ENCODE peak calls at places on chromosomes 11 and 22, in nine cellular contexts. Y is fibroblast of lung, R is AG04450, S is GM23248, G is uterus, D is pancreas, F is left ventricle myocardium inferior, T is IMR-90, H is SK-N-SH. O is an unnamed sample.

GRCh38 chr11:12182650-12183511 is 72.5 kb downstream of the MICAL2 start:
- DNase-seq in G (peak; percentile 87), Y (peak; percentile 95), H (no peak), D (peak; percentile 31), T (peak; percentile 98), R (peak; percentile 94), S (peak; percentile 98), F (peak; percentile 61), O (no peak)

GRCh38 chr11:6599449-6599848 is 4.0 kb downstream of the RRP8 start:
- DNase-seq in S (no peak), F (no peak), Y (no peak), H (no peak), D (no peak), G (peak; percentile 7), R (no peak), T (no peak), O (no peak)

GRCh38 chr22:31585161-31585859 is 76.7 kb downstream of the PISD start:
- DNase-seq in G (no peak), R (no peak), H (no peak), Y (peak; percentile 29), F (no peak), D (no peak), T (peak; percentile 60), S (peak; percentile 72), O (no peak)

GRCh38 chr11:46183819-46184218 is 62.6 kb upstream of the PHF21A start:
- DNase-seq in D (no peak), G (no peak), R (peak; percentile 15), Y (peak; percentile 33), H (no peak), T (peak; percentile 84), F (no peak), S (peak; percentile 54), O (no peak)

GRCh38 chr22:34105461-34106062 is 185.3 kb upstream of the LARGE1 start:
- DNase-seq in S (peak; percentile 22), R (no peak), G (peak; percentile 31), T (no peak), Y (no peak), D (peak; percentile 68), H (peak; percentile 40), F (peak; percentile 53), O (peak; percentile 41)

GRCh38 chr11:70587095-70587389 is 188.7 kb downstream of the CTTN start:
- DNase-seq in G (no peak), T (peak; percentile 8), D (no peak), H (no peak), F (no peak), Y (no peak), R (no peak), S (no peak), O (peak; percentile 38)

GRCh38 chr11:86150826-86151187 is 81.9 kb upstream of the PICALM start:
- DNase-seq in F (no peak), Y (peak; percentile 34), D (no peak), G (no peak), T (no peak), R (no peak), H (no peak), S (peak; percentile 22), O (no peak)

GRCh38 chr11:61149624-61150615 is 11.3 kb downstream of the VPS37C start:
- DNase-seq in T (peak; percentile 63), R (peak; percentile 20), G (no peak), F (no peak), Y (peak; percentile 65), S (no peak), H (no peak), D (no peak), O (no peak)

GRCh38 chr22:46617250-46618103 is 2.7 kb upstream of the GRAMD4 start:
- DNase-seq in Y (no peak), R (no peak), G (no peak), D (no peak), S (peak; percentile 46), H (no peak), T (peak; percentile 20), F (no peak), O (no peak)

GRCh38 chr11:96072592-96072991 is 148.7 kb upstream of the MTMR2 start:
- DNase-seq in G (no peak), F (no peak), R (no peak), Y (no peak), H (no peak), S (no peak), T (no peak), D (no peak), O (no peak)

GRCh38 chr11:126413426-126413825 is 57.9 kb downstream of the ST3GAL4 start:
- DNase-seq in R (no peak), S (no peak), D (no peak), H (no peak), T (no peak), F (no peak), G (no peak), Y (no peak), O (no peak)

GRCh38 chr11:42657169-42657568 is 654.6 kb upstream of the API5 start:
- DNase-seq in H (no peak), T (no peak), R (no peak), G (no peak), Y (no peak), D (no peak), S (no peak), F (no peak), O (no peak)

GRCh38 chr11:6315811-6316425 is 4.4 kb downstream of the CAVIN3 start:
- DNase-seq in R (no peak), T (peak; percentile 65), G (peak; percentile 65), Y (peak; percentile 71), D (peak; percentile 63), F (peak; percentile 54), S (peak; percentile 86), H (peak; percentile 79), O (peak; percentile 74)

GRCh38 chr11:124739479-124740276 is at the start of gene NRGN:
- DNase-seq in Y (peak; percentile 80), G (peak; percentile 90), S (peak; percentile 95), H (peak; percentile 98), D (peak; percentile 92), T (peak; percentile 82), F (peak; percentile 93), R (peak; percentile 60), O (peak; percentile 93)

GRCh38 chr11:124738713-124739478 is 846 bp upstream of the NRGN start:
- DNase-seq in D (no peak), G (no peak), Y (no peak), T (no peak), S (no peak), R (no peak), H (no peak), F (no peak), O (no peak)

GRCh38 chr11:124740277-124740882 is 638 bp downstream of the NRGN start:
- DNase-seq in R (no peak), F (peak; percentile 40), T (no peak), G (no peak), H (peak; percentile 76), D (peak; percentile 34), S (peak; percentile 60), Y (no peak), O (peak; percentile 56)

GRCh38 chr11:124737638-124738293 is 2.0 kb upstream of the NRGN start:
- DNase-seq in D (no peak), Y (no peak), G (no peak), H (no peak), R (no peak), F (no peak), S (no peak), T (no peak), O (no peak)

GRCh38 chr11:124736738-124737137 is 3.0 kb upstream of the NRGN start:
- DNase-seq in S (no peak), F (no peak), D (no peak), Y (no peak), H (no peak), R (no peak), T (no peak), G (no peak), O (no peak)
- H3K27me3 ChIP-seq in S (peaks cover 26% of the 10 kb centered on the region), F (peaks cover 44% of the 10 kb centered on the region), D (peaks cover 8% of the 10 kb centered on the region), Y (peaks cover 2% of the 10 kb centered on the region), H (no peaks in the 10 kb centered on the region), R (peaks cover 15% of the 10 kb centered on the region), T (peaks cover 23% of the 10 kb centered on the region), G (no peaks in the 10 kb centered on the region), O (peaks cover 7% of the 10 kb centered on the region)

GRCh38 chr11:32400196-32400595 is 35.1 kb downstream of the WT1 start:
- DNase-seq in R (no peak), D (no peak), T (peak; percentile 10), Y (peak; percentile 44), H (no peak), G (no peak), F (no peak), S (peak; percentile 16), O (no peak)
- H3K27ac ChIP-seq in R (no peak overlapping the region), D (no peak overlapping the region), T (no peak overlapping the region), Y (no peak overlapping the region), H (no peak overlapping the region), G (peak overlapping the region; percentile 53), F (no peak overlapping the region), S (no peak overlapping the region), O (no peak overlapping the region)

GRCh38 chr11:122207505-122207904 is 91.5 kb upstream of the BLID start:
- DNase-seq in F (no peak), Y (peak; percentile 93), D (no peak), T (peak; percentile 81), R (peak; percentile 45), H (no peak), G (peak; percentile 31), S (peak; percentile 68), O (no peak)
- H3K4me3 ChIP-seq in F (no peak overlapping the region), Y (peak overlapping the region; percentile 56), D (no peak overlapping the region), T (peak overlapping the region; percentile 13), R (peak overlapping the region; percentile 60), H (no peak overlapping the region), G (no peak overlapping the region), S (peak overlapping the region; percentile 3), O (no peak overlapping the region)

GRCh38 chr22:24926849-24927579 is 19.5 kb downstream of the LHFPL7 start:
- DNase-seq in G (no peak), S (peak; percentile 31), D (no peak), T (no peak), H (no peak), F (no peak), R (no peak), Y (peak; percentile 42), O (no peak)
- H3K27me3 ChIP-seq in G (no peaks in the 10 kb centered on the region), S (no peaks in the 10 kb centered on the region), D (no peaks in the 10 kb centered on the region), T (no peaks in the 10 kb centered on the region), H (no peaks in the 10 kb centered on the region), F (no peaks in the 10 kb centered on the region), R (no peaks in the 10 kb centered on the region), Y (no peaks in the 10 kb centered on the region), O (no peaks in the 10 kb centered on the region)